ENCODE peak calls at places on chromosomes 13 and 19, in nine cellular contexts. T is SK-N-SH; G is MM.1S; Y is keratinocyte; V is retinal pigment epithelial cell; F is type B pancreatic cell; P is activated naive CD4-positive, alpha-beta T cell treated with anti-CD3 and anti-CD28 coated beads for 36 hours; J is left ventricle myocardium inferior; X is chondrocyte. Z is an unnamed sample.

GRCh38 chr19:45133661-45134060 is 27.1 kb downstream of the NKPD1 start:
- DNase-seq in T (no peak), G (no peak), Y (no peak), V (no peak), F (no peak), P (no peak), J (no peak), X (no peak), Z (no peak)

GRCh38 chr19:17340871-17341357 is 3.6 kb downstream of the GTPBP3 start:
- DNase-seq in T (no peak), G (no peak), Y (no peak), V (no peak), F (no peak), P (no peak), J (no peak), X (no peak), Z (no peak)

GRCh38 chr19:38093587-38093986 is 130.4 kb downstream of the DPF1 start:
- DNase-seq in T (peak; percentile 90), G (no peak), Y (no peak), V (no peak), F (no peak), P (no peak), J (peak; percentile 58), X (no peak), Z (no peak)

GRCh38 chr19:55437410-55437809 is 5.7 kb downstream of the SHISA7 start:
- DNase-seq in T (no peak), G (peak; percentile 48), Y (no peak), V (no peak), F (no peak), P (peak; percentile 47), J (peak; percentile 52), X (no peak), Z (peak; percentile 94)

GRCh38 chr13:34655554-34655953 is 286.5 kb upstream of the NBEA start:
- DNase-seq in T (no peak), G (no peak), Y (no peak), V (no peak), F (no peak), P (no peak), J (no peak), X (no peak), Z (no peak)

GRCh38 chr13:114319441-114319871 is 5.2 kb downstream of the CHAMP1 start:
- DNase-seq in T (no peak), G (no peak), Y (no peak), V (no peak), F (no peak), P (no peak), J (no peak), X (no peak), Z (no peak)

GRCh38 chr13:50587839-50588373 is 255.6 kb downstream of the DLEU7 start:
- DNase-seq in T (no peak), G (no peak), Y (no peak), V (no peak), F (no peak), P (no peak), J (no peak), X (no peak), Z (no peak)

GRCh38 chr19:604355-604754 is 14.7 kb downstream of the HCN2 start:
- DNase-seq in T (peak; percentile 89), G (peak; percentile 33), Y (no peak), V (no peak), F (no peak), P (peak; percentile 61), J (no peak), X (no peak), Z (no peak)

GRCh38 chr19:5130371-5131030 is 161.6 kb downstream of the KDM4B start:
- DNase-seq in T (no peak), G (no peak), Y (no peak), V (no peak), F (no peak), P (peak; percentile 82), J (no peak), X (no peak), Z (no peak)

GRCh38 chr19:10961763-10962536 is 1.1 kb downstream of the SMARCA4 start:
- DNase-seq in T (no peak), G (no peak), Y (no peak), V (no peak), F (no peak), P (no peak), J (no peak), X (no peak), Z (no peak)

GRCh38 chr13:38045278-38046048 is 175.9 kb upstream of the TRPC4 start:
- DNase-seq in T (peak; percentile 10), G (peak; percentile 33), Y (peak; percentile 7), V (no peak), F (no peak), P (no peak), J (no peak), X (no peak), Z (peak; percentile 3)

GRCh38 chr19:6654347-6655310 is 15.3 kb downstream of the TNFSF14 start:
- DNase-seq in T (no peak), G (no peak), Y (no peak), V (no peak), F (no peak), P (peak; percentile 78), J (no peak), X (no peak), Z (no peak)

GRCh38 chr19:51546650-51547396 is 15.4 kb upstream of the SIGLEC6 start:
- DNase-seq in T (no peak), G (no peak), Y (no peak), V (no peak), F (no peak), P (no peak), J (no peak), X (no peak), Z (no peak)

GRCh38 chr19:39351537-39352037 is 9.4 kb downstream of the SAMD4B start:
- DNase-seq in T (no peak), G (peak; percentile 75), Y (no peak), V (no peak), F (no peak), P (peak; percentile 82), J (no peak), X (no peak), Z (no peak)

GRCh38 chr19:14063100-14063499 is 1.2 kb upstream of the PALM3 start:
- DNase-seq in T (no peak), G (no peak), Y (no peak), V (no peak), F (no peak), P (no peak), J (no peak), X (no peak), Z (no peak)

GRCh38 chr19:19209372-19209771 is 2.4 kb upstream of the NCAN start:
- DNase-seq in T (no peak), G (no peak), Y (no peak), V (no peak), F (no peak), P (no peak), J (no peak), X (no peak), Z (no peak)

GRCh38 chr13:71629167-71629566 is 237.8 kb downstream of the DACH1 start:
- DNase-seq in T (no peak), G (no peak), Y (no peak), V (no peak), F (no peak), P (no peak), J (no peak), X (no peak), Z (no peak)

GRCh38 chr19:1240925-1241324 is 626 bp upstream of the ATP5F1D start:
- DNase-seq in T (no peak), G (no peak), Y (no peak), V (no peak), F (no peak), P (no peak), J (no peak), X (no peak), Z (no peak)

GRCh38 chr13:106569233-106570095 is 1.5 kb upstream of the ARGLU1 start:
- DNase-seq in T (no peak), G (no peak), Y (no peak), V (no peak), F (no peak), P (peak; percentile 21), J (no peak), X (no peak), Z (no peak)

GRCh38 chr19:17026041-17026658 is 460 bp downstream of the CPAMD8 start:
- DNase-seq in T (no peak), G (no peak), Y (no peak), V (no peak), F (no peak), P (no peak), J (no peak), X (no peak), Z (peak; percentile 75)